ENCODE peak calls at places on chromosomes 3 and 15, in five cellular contexts. One of them, this sample, is unnamed.

GRCh38 chr15:73989001-73989798 is 2.9 kb downstream of the STOML1 start:
- DNase-seq in substantia nigra: no peak
- DNase-seq in activated CD4-positive, alpha-beta T cell treated with anti-CD3 and anti-CD28 coated beads, Interleukin-2, amount 50 U/mL, for 1 hour: no peak
- DNase-seq in neural crest cell: no peak
- DNase-seq in cardiac fibroblast: peak
- DNase-seq in this sample: no peak

GRCh38 chr3:190618349-190619030 is 104.6 kb downstream of the IL1RAP start:
- DNase-seq in neural crest cell: no peak
- DNase-seq in activated CD4-positive, alpha-beta T cell treated with anti-CD3 and anti-CD28 coated beads, Interleukin-2, amount 50 U/mL, for 1 hour: no peak
- DNase-seq in cardiac fibroblast: peak
- DNase-seq in substantia nigra: no peak
- DNase-seq in this sample: no peak

GRCh38 chr3:11364181-11364580 is 92.0 kb downstream of the ATG7 start:
- DNase-seq in activated CD4-positive, alpha-beta T cell treated with anti-CD3 and anti-CD28 coated beads, Interleukin-2, amount 50 U/mL, for 1 hour: no peak
- DNase-seq in neural crest cell: no peak
- DNase-seq in cardiac fibroblast: no peak
- DNase-seq in substantia nigra: no peak
- DNase-seq in this sample: no peak

GRCh38 chr3:12782172-12782815 is 14.2 kb upstream of the CAND2 start:
- DNase-seq in neural crest cell: no peak
- DNase-seq in activated CD4-positive, alpha-beta T cell treated with anti-CD3 and anti-CD28 coated beads, Interleukin-2, amount 50 U/mL, for 1 hour: no peak
- DNase-seq in cardiac fibroblast: peak
- DNase-seq in substantia nigra: no peak
- DNase-seq in this sample: no peak

GRCh38 chr3:81406318-81406717 is 355.1 kb downstream of the GBE1 start:
- DNase-seq in activated CD4-positive, alpha-beta T cell treated with anti-CD3 and anti-CD28 coated beads, Interleukin-2, amount 50 U/mL, for 1 hour: no peak
- DNase-seq in substantia nigra: no peak
- DNase-seq in neural crest cell: no peak
- DNase-seq in cardiac fibroblast: no peak
- DNase-seq in this sample: no peak

GRCh38 chr3:123584284-123584987 is 417 bp downstream of the HACD2 start:
- DNase-seq in activated CD4-positive, alpha-beta T cell treated with anti-CD3 and anti-CD28 coated beads, Interleukin-2, amount 50 U/mL, for 1 hour: no peak
- DNase-seq in cardiac fibroblast: peak
- DNase-seq in substantia nigra: peak
- DNase-seq in neural crest cell: no peak
- DNase-seq in this sample: no peak

GRCh38 chr3:43286886-43287301 is 554 bp downstream of the SNRK start:
- DNase-seq in neural crest cell: peak
- DNase-seq in substantia nigra: peak
- DNase-seq in cardiac fibroblast: peak
- DNase-seq in activated CD4-positive, alpha-beta T cell treated with anti-CD3 and anti-CD28 coated beads, Interleukin-2, amount 50 U/mL, for 1 hour: peak
- DNase-seq in this sample: peak

GRCh38 chr3:81592101-81592500 is 169.3 kb downstream of the GBE1 start:
- DNase-seq in cardiac fibroblast: peak
- DNase-seq in substantia nigra: no peak
- DNase-seq in activated CD4-positive, alpha-beta T cell treated with anti-CD3 and anti-CD28 coated beads, Interleukin-2, amount 50 U/mL, for 1 hour: no peak
- DNase-seq in neural crest cell: no peak
- DNase-seq in this sample: no peak

GRCh38 chr3:170144437-170144843 is 37.1 kb downstream of the PHC3 start:
- DNase-seq in activated CD4-positive, alpha-beta T cell treated with anti-CD3 and anti-CD28 coated beads, Interleukin-2, amount 50 U/mL, for 1 hour: no peak
- DNase-seq in neural crest cell: no peak
- DNase-seq in cardiac fibroblast: no peak
- DNase-seq in substantia nigra: no peak
- DNase-seq in this sample: no peak

GRCh38 chr3:194195611-194196010 is 59.7 kb downstream of the HES1 start:
- DNase-seq in substantia nigra: no peak
- DNase-seq in cardiac fibroblast: no peak
- DNase-seq in activated CD4-positive, alpha-beta T cell treated with anti-CD3 and anti-CD28 coated beads, Interleukin-2, amount 50 U/mL, for 1 hour: no peak
- DNase-seq in neural crest cell: no peak
- DNase-seq in this sample: no peak

GRCh38 chr3:5321941-5322340 is 134.4 kb downstream of the EDEM1 start:
- DNase-seq in substantia nigra: no peak
- DNase-seq in cardiac fibroblast: no peak
- DNase-seq in neural crest cell: no peak
- DNase-seq in activated CD4-positive, alpha-beta T cell treated with anti-CD3 and anti-CD28 coated beads, Interleukin-2, amount 50 U/mL, for 1 hour: no peak
- DNase-seq in this sample: no peak

GRCh38 chr3:127408684-127409420 is 121.0 kb upstream of the PRR20G start:
- DNase-seq in neural crest cell: peak
- DNase-seq in substantia nigra: no peak
- DNase-seq in cardiac fibroblast: no peak
- DNase-seq in activated CD4-positive, alpha-beta T cell treated with anti-CD3 and anti-CD28 coated beads, Interleukin-2, amount 50 U/mL, for 1 hour: no peak
- DNase-seq in this sample: no peak

GRCh38 chr15:84810073-84810840 is 6.9 kb upstream of the ALPK3 start:
- DNase-seq in neural crest cell: no peak
- DNase-seq in substantia nigra: no peak
- DNase-seq in activated CD4-positive, alpha-beta T cell treated with anti-CD3 and anti-CD28 coated beads, Interleukin-2, amount 50 U/mL, for 1 hour: no peak
- DNase-seq in cardiac fibroblast: no peak
- DNase-seq in this sample: no peak

GRCh38 chr3:24264748-24265158 is 229.9 kb downstream of the THRB start:
- DNase-seq in substantia nigra: no peak
- DNase-seq in cardiac fibroblast: peak
- DNase-seq in activated CD4-positive, alpha-beta T cell treated with anti-CD3 and anti-CD28 coated beads, Interleukin-2, amount 50 U/mL, for 1 hour: no peak
- DNase-seq in neural crest cell: no peak
- DNase-seq in this sample: no peak

GRCh38 chr15:38474155-38474757 is 20.3 kb downstream of the FAM98B start:
- DNase-seq in neural crest cell: no peak
- DNase-seq in cardiac fibroblast: peak
- DNase-seq in substantia nigra: peak
- DNase-seq in activated CD4-positive, alpha-beta T cell treated with anti-CD3 and anti-CD28 coated beads, Interleukin-2, amount 50 U/mL, for 1 hour: peak
- DNase-seq in this sample: no peak